ENCODE peak calls at places on chromosome 5, in five cellular contexts. One of them, this sample, is unnamed.

GRCh38 chr5:72848474-72849428 is 32.3 kb downstream of the TNPO1 start:
- DNase-seq in CD4-positive, CD25-positive, alpha-beta regulatory T cell: peak; percentile 46
- DNase-seq in PC-9: peak; percentile 38
- DNase-seq in stomach: peak; percentile 48
- DNase-seq in AG04450: no peak
- DNase-seq in this sample: peak; percentile 31

GRCh38 chr5:19488786-19489185 is 499.2 kb downstream of the CDH18 start:
- DNase-seq in CD4-positive, CD25-positive, alpha-beta regulatory T cell: no peak
- DNase-seq in PC-9: no peak
- DNase-seq in stomach: no peak
- DNase-seq in AG04450: no peak
- DNase-seq in this sample: no peak

GRCh38 chr5:127612441-127613141 is 36.3 kb upstream of the CTXN3 start:
- DNase-seq in CD4-positive, CD25-positive, alpha-beta regulatory T cell: no peak
- DNase-seq in PC-9: no peak
- DNase-seq in stomach: no peak
- DNase-seq in AG04450: no peak
- DNase-seq in this sample: no peak

GRCh38 chr5:145509336-145510150 is 325.6 kb downstream of the PRELID2 start:
- DNase-seq in CD4-positive, CD25-positive, alpha-beta regulatory T cell: no peak
- DNase-seq in PC-9: no peak
- DNase-seq in stomach: no peak
- DNase-seq in AG04450: no peak
- DNase-seq in this sample: no peak

GRCh38 chr5:57989378-57989777 is 470.5 kb downstream of the PLK2 start:
- DNase-seq in CD4-positive, CD25-positive, alpha-beta regulatory T cell: no peak
- DNase-seq in PC-9: peak; percentile 5
- DNase-seq in stomach: no peak
- DNase-seq in AG04450: no peak
- DNase-seq in this sample: no peak

GRCh38 chr5:429453-430188 is 13.4 kb upstream of the EXOC3 start:
- DNase-seq in CD4-positive, CD25-positive, alpha-beta regulatory T cell: no peak
- DNase-seq in PC-9: no peak
- DNase-seq in stomach: peak; percentile 23
- DNase-seq in AG04450: no peak
- DNase-seq in this sample: no peak

GRCh38 chr5:111635151-111635945 is 121.6 kb downstream of the NREP start:
- DNase-seq in CD4-positive, CD25-positive, alpha-beta regulatory T cell: no peak
- DNase-seq in PC-9: no peak
- DNase-seq in stomach: peak; percentile 42
- DNase-seq in AG04450: no peak
- DNase-seq in this sample: no peak

GRCh38 chr5:1975898-1976765 is 93.4 kb upstream of the IRX4 start:
- DNase-seq in CD4-positive, CD25-positive, alpha-beta regulatory T cell: no peak
- DNase-seq in PC-9: no peak
- DNase-seq in stomach: no peak
- DNase-seq in AG04450: no peak
- DNase-seq in this sample: no peak

GRCh38 chr5:83856898-83857297 is 136.2 kb upstream of the HAPLN1 start:
- DNase-seq in CD4-positive, CD25-positive, alpha-beta regulatory T cell: no peak
- DNase-seq in PC-9: no peak
- DNase-seq in stomach: no peak
- DNase-seq in AG04450: no peak
- DNase-seq in this sample: no peak

GRCh38 chr5:39569857-39570256 is 145.1 kb upstream of the DAB2 start:
- DNase-seq in CD4-positive, CD25-positive, alpha-beta regulatory T cell: no peak
- DNase-seq in PC-9: no peak
- DNase-seq in stomach: no peak
- DNase-seq in AG04450: no peak
- DNase-seq in this sample: no peak

GRCh38 chr5:54792611-54793404 is 192.6 kb downstream of the ESM1 start:
- DNase-seq in CD4-positive, CD25-positive, alpha-beta regulatory T cell: no peak
- DNase-seq in PC-9: no peak
- DNase-seq in stomach: peak; percentile 58
- DNase-seq in AG04450: no peak
- DNase-seq in this sample: no peak

GRCh38 chr5:472076-472655 is 29.2 kb downstream of the EXOC3 start:
- DNase-seq in CD4-positive, CD25-positive, alpha-beta regulatory T cell: no peak
- DNase-seq in PC-9: peak; percentile 67
- DNase-seq in stomach: peak; percentile 45
- DNase-seq in AG04450: no peak
- DNase-seq in this sample: no peak

GRCh38 chr5:133831506-133832224 is 136.8 kb downstream of the C5orf15 start:
- DNase-seq in CD4-positive, CD25-positive, alpha-beta regulatory T cell: no peak
- DNase-seq in PC-9: no peak
- DNase-seq in stomach: no peak
- DNase-seq in AG04450: no peak
- DNase-seq in this sample: no peak

GRCh38 chr5:5546408-5546807 is 123.9 kb downstream of the ICE1 start:
- DNase-seq in CD4-positive, CD25-positive, alpha-beta regulatory T cell: no peak
- DNase-seq in PC-9: no peak
- DNase-seq in stomach: no peak
- DNase-seq in AG04450: no peak
- DNase-seq in this sample: no peak

GRCh38 chr5:178182158-178182876 is 4.9 kb downstream of the GMCL2 start:
- DNase-seq in CD4-positive, CD25-positive, alpha-beta regulatory T cell: no peak
- DNase-seq in PC-9: no peak
- DNase-seq in stomach: no peak
- DNase-seq in AG04450: no peak
- DNase-seq in this sample: no peak

GRCh38 chr5:129097498-129098296 is 3.1 kb downstream of the ISOC1 start:
- DNase-seq in CD4-positive, CD25-positive, alpha-beta regulatory T cell: no peak
- DNase-seq in PC-9: no peak
- DNase-seq in stomach: no peak
- DNase-seq in AG04450: no peak
- DNase-seq in this sample: no peak

GRCh38 chr5:157431544-157432200 is 28.3 kb upstream of the NIPAL4 start:
- DNase-seq in CD4-positive, CD25-positive, alpha-beta regulatory T cell: no peak
- DNase-seq in PC-9: no peak
- DNase-seq in stomach: no peak
- DNase-seq in AG04450: peak; percentile 24
- DNase-seq in this sample: no peak

GRCh38 chr5:55338092-55338613 is 30.4 kb downstream of the MTREX start:
- DNase-seq in CD4-positive, CD25-positive, alpha-beta regulatory T cell: no peak
- DNase-seq in PC-9: no peak
- DNase-seq in stomach: no peak
- DNase-seq in AG04450: no peak
- DNase-seq in this sample: no peak

GRCh38 chr5:71955718-71956117 is 151.6 kb upstream of the MAP1B start:
- DNase-seq in CD4-positive, CD25-positive, alpha-beta regulatory T cell: no peak
- DNase-seq in PC-9: no peak
- DNase-seq in stomach: no peak
- DNase-seq in AG04450: no peak
- DNase-seq in this sample: no peak

GRCh38 chr5:61732376-61732775 is 400.3 kb downstream of the ZSWIM6 start:
- DNase-seq in CD4-positive, CD25-positive, alpha-beta regulatory T cell: no peak
- DNase-seq in PC-9: no peak
- DNase-seq in stomach: no peak
- DNase-seq in AG04450: no peak
- DNase-seq in this sample: no peak

GRCh38 chr5:71767661-71768060 is 48.6 kb downstream of the CARTPT start:
- DNase-seq in CD4-positive, CD25-positive, alpha-beta regulatory T cell: no peak
- DNase-seq in PC-9: no peak
- DNase-seq in stomach: no peak
- DNase-seq in AG04450: no peak
- DNase-seq in this sample: no peak

GRCh38 chr5:174315871-174316270 is 270.4 kb downstream of the NSG2 start:
- DNase-seq in CD4-positive, CD25-positive, alpha-beta regulatory T cell: no peak
- DNase-seq in PC-9: no peak
- DNase-seq in stomach: no peak
- DNase-seq in AG04450: no peak
- DNase-seq in this sample: no peak

GRCh38 chr5:150180241-150181027 is 9.4 kb upstream of the SLC6A7 start:
- DNase-seq in CD4-positive, CD25-positive, alpha-beta regulatory T cell: no peak
- DNase-seq in PC-9: no peak
- DNase-seq in stomach: no peak
- DNase-seq in AG04450: no peak
- DNase-seq in this sample: no peak
- H3K27ac ChIP-seq in CD4-positive, CD25-positive, alpha-beta regulatory T cell: no peak overlapping the region
- H3K27ac ChIP-seq in PC-9: no peak overlapping the region
- H3K27ac ChIP-seq in stomach: peak overlapping the region; percentile 29
- H3K27ac ChIP-seq in AG04450: peak overlapping the region; percentile 11
- H3K27ac ChIP-seq in this sample: no peak overlapping the region

GRCh38 chr5:3996871-3997410 is 401.3 kb downstream of the IRX1 start:
- DNase-seq in CD4-positive, CD25-positive, alpha-beta regulatory T cell: no peak
- DNase-seq in PC-9: no peak
- DNase-seq in stomach: no peak
- DNase-seq in AG04450: no peak
- DNase-seq in this sample: no peak

GRCh38 chr5:3995954-3996619 is 400.5 kb downstream of the IRX1 start:
- DNase-seq in CD4-positive, CD25-positive, alpha-beta regulatory T cell: no peak
- DNase-seq in PC-9: no peak
- DNase-seq in stomach: no peak
- DNase-seq in AG04450: no peak
- DNase-seq in this sample: no peak

GRCh38 chr5:3994635-3995034 is 399.0 kb downstream of the IRX1 start:
- DNase-seq in CD4-positive, CD25-positive, alpha-beta regulatory T cell: no peak
- DNase-seq in PC-9: no peak
- DNase-seq in stomach: no peak
- DNase-seq in AG04450: no peak
- DNase-seq in this sample: no peak

GRCh38 chr5:3999929-4000328 is 404.3 kb downstream of the IRX1 start:
- DNase-seq in CD4-positive, CD25-positive, alpha-beta regulatory T cell: no peak
- DNase-seq in PC-9: no peak
- DNase-seq in stomach: no peak
- DNase-seq in AG04450: no peak
- DNase-seq in this sample: no peak

GRCh38 chr5:3997670-3998069 is 402.0 kb downstream of the IRX1 start:
- DNase-seq in CD4-positive, CD25-positive, alpha-beta regulatory T cell: no peak
- DNase-seq in PC-9: no peak
- DNase-seq in stomach: no peak
- DNase-seq in AG04450: no peak
- DNase-seq in this sample: no peak
- H3K27ac ChIP-seq in CD4-positive, CD25-positive, alpha-beta regulatory T cell: no peak overlapping the region
- H3K27ac ChIP-seq in PC-9: no peak overlapping the region
- H3K27ac ChIP-seq in stomach: no peak overlapping the region
- H3K27ac ChIP-seq in AG04450: no peak overlapping the region
- H3K27ac ChIP-seq in this sample: no peak overlapping the region

GRCh38 chr5:95821110-95822021 is 1.2 kb downstream of the GLRX start:
- DNase-seq in CD4-positive, CD25-positive, alpha-beta regulatory T cell: no peak
- DNase-seq in PC-9: no peak
- DNase-seq in stomach: no peak
- DNase-seq in AG04450: no peak
- DNase-seq in this sample: no peak
- H3K27ac ChIP-seq in CD4-positive, CD25-positive, alpha-beta regulatory T cell: peak overlapping the region; percentile 91
- H3K27ac ChIP-seq in PC-9: peak overlapping the region; percentile 98
- H3K27ac ChIP-seq in stomach: no peak overlapping the region
- H3K27ac ChIP-seq in AG04450: peak overlapping the region; percentile 59
- H3K27ac ChIP-seq in this sample: peak overlapping the region; percentile 79

DNA sequence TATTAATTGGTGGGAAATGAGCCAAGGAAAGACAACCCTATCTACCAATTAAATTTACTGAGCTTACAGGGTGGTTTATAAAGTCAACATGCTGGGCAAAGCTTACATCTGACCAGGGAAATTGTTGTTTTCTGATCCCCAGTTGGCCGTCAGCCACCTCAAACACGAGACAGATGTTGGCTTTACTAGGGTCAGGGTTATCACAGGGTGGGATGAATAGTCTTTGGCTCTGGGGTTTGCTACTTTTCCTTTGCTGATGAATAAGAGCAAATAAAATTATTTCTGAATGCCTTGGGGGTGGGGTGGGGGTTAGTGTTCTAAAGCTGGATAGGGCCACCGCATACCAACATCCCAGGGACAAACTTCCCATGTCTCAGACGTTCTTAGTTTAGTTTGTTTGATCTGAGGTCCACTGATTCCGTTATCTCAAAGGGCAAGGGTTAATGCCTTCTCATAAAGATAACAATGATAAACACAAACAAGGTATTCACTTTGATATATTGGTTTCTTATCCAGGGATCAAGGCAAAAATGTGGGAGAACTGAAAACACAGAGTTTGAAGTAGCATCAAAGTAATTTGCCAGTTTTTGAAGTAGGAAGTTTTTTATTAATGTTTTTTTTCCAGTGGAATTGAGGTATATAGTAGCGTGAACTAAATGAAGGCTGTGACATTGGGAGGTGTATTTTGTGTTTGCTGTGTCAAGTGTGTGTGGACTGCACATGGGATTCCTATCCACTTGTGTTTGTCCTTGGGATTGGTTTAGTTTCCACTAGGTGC is 109.1 kb upstream of the RPS23 start:
- DNase-seq in CD4-positive, CD25-positive, alpha-beta regulatory T cell: no peak
- DNase-seq in PC-9: no peak
- DNase-seq in stomach: no peak
- DNase-seq in AG04450: no peak
- DNase-seq in this sample: no peak
- H3K27ac ChIP-seq in CD4-positive, CD25-positive, alpha-beta regulatory T cell: no peak overlapping the region
- H3K27ac ChIP-seq in PC-9: no peak overlapping the region
- H3K27ac ChIP-seq in stomach: no peak overlapping the region
- H3K27ac ChIP-seq in AG04450: no peak overlapping the region
- H3K27ac ChIP-seq in this sample: no peak overlapping the region

GRCh38 chr5:176774216-176775171 is 35.9 kb upstream of the UNC5A start:
- DNase-seq in CD4-positive, CD25-positive, alpha-beta regulatory T cell: no peak
- DNase-seq in PC-9: no peak
- DNase-seq in stomach: no peak
- DNase-seq in AG04450: no peak
- DNase-seq in this sample: no peak

GRCh38 chr5:176776141-176776865 is 34.1 kb upstream of the UNC5A start:
- DNase-seq in CD4-positive, CD25-positive, alpha-beta regulatory T cell: no peak
- DNase-seq in PC-9: no peak
- DNase-seq in stomach: no peak
- DNase-seq in AG04450: no peak
- DNase-seq in this sample: no peak

GRCh38 chr5:176778921-176779465 is 31.4 kb upstream of the UNC5A start:
- DNase-seq in CD4-positive, CD25-positive, alpha-beta regulatory T cell: no peak
- DNase-seq in PC-9: no peak
- DNase-seq in stomach: no peak
- DNase-seq in AG04450: no peak
- DNase-seq in this sample: no peak

GRCh38 chr5:176775409-176775808 is 35.0 kb upstream of the UNC5A start:
- DNase-seq in CD4-positive, CD25-positive, alpha-beta regulatory T cell: no peak
- DNase-seq in PC-9: no peak
- DNase-seq in stomach: no peak
- DNase-seq in AG04450: no peak
- DNase-seq in this sample: no peak

GRCh38 chr5:176776916-176777315 is 33.4 kb upstream of the UNC5A start:
- DNase-seq in CD4-positive, CD25-positive, alpha-beta regulatory T cell: no peak
- DNase-seq in PC-9: no peak
- DNase-seq in stomach: no peak
- DNase-seq in AG04450: no peak
- DNase-seq in this sample: no peak
- H3K27ac ChIP-seq in CD4-positive, CD25-positive, alpha-beta regulatory T cell: no peak overlapping the region
- H3K27ac ChIP-seq in PC-9: no peak overlapping the region
- H3K27ac ChIP-seq in stomach: no peak overlapping the region
- H3K27ac ChIP-seq in AG04450: no peak overlapping the region
- H3K27ac ChIP-seq in this sample: no peak overlapping the region

DNA sequence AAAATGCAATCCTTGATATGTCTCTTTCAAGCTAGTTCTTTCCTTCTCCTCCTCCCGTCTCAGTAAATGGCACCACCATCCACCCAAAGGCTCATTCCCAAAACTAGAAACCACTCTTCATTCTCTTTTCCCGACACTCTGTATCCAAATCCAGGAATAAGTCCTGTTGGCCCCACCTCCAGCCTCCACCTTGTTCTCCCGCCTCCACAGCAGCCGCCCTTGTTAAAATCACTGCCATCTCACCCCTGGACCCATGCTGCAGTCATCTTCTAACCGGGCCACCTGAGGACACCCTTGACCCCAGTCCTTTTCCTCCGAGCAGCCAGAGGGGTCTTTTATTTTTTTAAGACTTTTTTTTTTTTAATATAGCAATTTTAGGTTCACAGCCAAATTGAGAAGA is 9.4 kb downstream of the PDZD2 start:
- DNase-seq in CD4-positive, CD25-positive, alpha-beta regulatory T cell: no peak
- DNase-seq in PC-9: no peak
- DNase-seq in stomach: no peak
- DNase-seq in AG04450: no peak
- DNase-seq in this sample: no peak
- H3K27ac ChIP-seq in CD4-positive, CD25-positive, alpha-beta regulatory T cell: no peak overlapping the region
- H3K27ac ChIP-seq in PC-9: no peak overlapping the region
- H3K27ac ChIP-seq in stomach: no peak overlapping the region
- H3K27ac ChIP-seq in AG04450: no peak overlapping the region
- H3K27ac ChIP-seq in this sample: no peak overlapping the region

This sample was measured in effector memory CD4-positive, alpha-beta T cell.